ENCODE peak calls at places on chromosomes 16 and 17, in eight cellular contexts. D is tibial nerve, Z is NB4, X is breast epithelium, N is esophagus squamous epithelium, J is thyroid gland, A is testis, C is GM12892. T is an unnamed sample.

GRCh38 chr16:46911650-46912049 is 27.5 kb downstream of the GPT2 start:
- DNase-seq in D (no peak), Z (no peak), X (no peak), N (no peak), J (no peak), A (no peak), C (no peak), T (no peak)

GRCh38 chr16:66189951-66190350 is 176.5 kb upstream of the CDH5 start:
- DNase-seq in D (no peak), Z (no peak), X (no peak), N (no peak), J (no peak), A (no peak), C (no peak), T (peak)

GRCh38 chr16:62036101-62036806 is at the start of gene CDH8:
- DNase-seq in D (no peak), Z (no peak), X (no peak), N (no peak), J (no peak), A (peak), C (no peak), T (no peak)

GRCh38 chr16:53905028-53905427 is 201.1 kb downstream of the FTO start:
- DNase-seq in D (no peak), Z (no peak), X (no peak), N (no peak), J (no peak), A (no peak), C (no peak), T (no peak)

GRCh38 chr17:55161935-55162555 is 102.7 kb upstream of the HLF start:
- DNase-seq in D (no peak), Z (no peak), X (no peak), N (no peak), J (no peak), A (no peak), C (no peak), T (peak)

GRCh38 chr16:17213025-17213424 is 257.7 kb downstream of the XYLT1 start:
- DNase-seq in D (no peak), Z (no peak), X (no peak), N (no peak), J (no peak), A (no peak), C (no peak), T (no peak)

GRCh38 chr16:2428051-2428786 is 1.0 kb upstream of the CCNF start:
- DNase-seq in D (peak), Z (peak), X (no peak), N (no peak), J (peak), A (peak), C (no peak), T (no peak)

GRCh38 chr16:50954469-50954868 is 196.6 kb downstream of the SALL1 start:
- DNase-seq in D (no peak), Z (no peak), X (no peak), N (no peak), J (no peak), A (no peak), C (no peak), T (no peak)

GRCh38 chr17:34725740-34726139 is 146.4 kb downstream of the TMEM132E start:
- DNase-seq in D (no peak), Z (peak), X (no peak), N (no peak), J (no peak), A (no peak), C (no peak), T (no peak)
- TF ChIP-seq POLR2A in D (no peak), Z (no peak), X (no peak), N (no peak), J (no peak), A (no peak), C (no peak), T (no peak)

DNA sequence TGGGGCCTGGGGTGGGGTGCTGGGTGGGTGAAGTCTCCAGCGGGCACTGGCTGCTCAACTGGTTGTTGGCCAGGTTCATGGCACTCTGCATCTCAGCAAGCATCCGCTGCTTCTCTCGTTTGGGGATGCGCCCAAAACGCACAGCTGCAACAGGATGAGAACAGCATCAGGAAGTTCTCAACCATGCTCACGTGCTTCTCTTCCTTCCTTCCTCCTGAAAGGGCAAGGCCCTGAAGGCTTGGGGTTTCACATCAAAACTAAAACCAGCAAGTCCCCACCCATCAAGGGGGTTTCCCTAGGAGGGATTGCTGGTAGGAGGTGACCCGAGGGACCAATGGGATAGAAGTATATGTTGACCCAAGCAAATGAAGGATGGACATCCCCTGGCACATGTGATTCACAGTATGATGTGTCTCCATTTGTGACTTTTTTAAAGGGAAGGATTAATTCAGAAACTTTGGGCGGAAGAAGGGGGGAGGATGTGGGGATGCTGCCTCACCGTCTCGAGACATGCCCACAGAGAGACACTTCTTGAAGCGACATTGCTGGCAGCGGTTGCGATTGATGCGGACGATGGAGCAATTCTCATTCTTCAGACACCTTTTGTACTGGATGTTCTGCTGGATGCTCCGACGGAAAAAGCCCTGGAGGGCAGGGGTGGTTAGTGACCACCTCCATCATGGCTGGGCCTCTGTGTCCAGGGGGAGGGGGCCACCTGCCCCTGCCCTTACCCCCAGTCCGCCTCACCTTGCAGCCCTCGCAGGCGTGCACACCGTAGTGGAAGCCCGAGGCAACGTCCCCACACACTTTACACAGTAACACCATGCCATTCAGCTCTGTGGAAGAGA is 4.2 kb downstream of the NR1D1 start:
- DNase-seq in D (peak), Z (no peak), X (no peak), N (peak), J (peak), A (no peak), C (peak), T (peak)
- TF ChIP-seq POLR2A in D (no peak), Z (no peak), X (no peak), N (peak), J (peak), A (no peak), C (peak), T (no peak)

GRCh38 chr16:647173-647902 is 1.8 kb upstream of the WDR90 start:
- DNase-seq in D (no peak), Z (no peak), X (no peak), N (no peak), J (peak), A (no peak), C (no peak), T (no peak)
- TF ChIP-seq POLR2A in D (no peak), Z (no peak), X (no peak), N (no peak), J (no peak), A (no peak), C (no peak), T (no peak)

GRCh38 chr17:15651583-15652110 is 32.1 kb upstream of the FBXW10B start:
- DNase-seq in D (peak), Z (peak), X (peak), N (peak), J (peak), A (peak), C (no peak), T (peak)
- TF ChIP-seq POLR2A in D (peak), Z (peak), X (no peak), N (peak), J (peak), A (no peak), C (no peak), T (peak)

GRCh38 chr17:80183581-80184422 is 14.0 kb downstream of the CARD14 start:
- DNase-seq in D (no peak), Z (no peak), X (no peak), N (no peak), J (no peak), A (no peak), C (no peak), T (no peak)
- TF ChIP-seq POLR2A in D (no peak), Z (no peak), X (no peak), N (no peak), J (no peak), A (no peak), C (no peak), T (no peak)

DNA sequence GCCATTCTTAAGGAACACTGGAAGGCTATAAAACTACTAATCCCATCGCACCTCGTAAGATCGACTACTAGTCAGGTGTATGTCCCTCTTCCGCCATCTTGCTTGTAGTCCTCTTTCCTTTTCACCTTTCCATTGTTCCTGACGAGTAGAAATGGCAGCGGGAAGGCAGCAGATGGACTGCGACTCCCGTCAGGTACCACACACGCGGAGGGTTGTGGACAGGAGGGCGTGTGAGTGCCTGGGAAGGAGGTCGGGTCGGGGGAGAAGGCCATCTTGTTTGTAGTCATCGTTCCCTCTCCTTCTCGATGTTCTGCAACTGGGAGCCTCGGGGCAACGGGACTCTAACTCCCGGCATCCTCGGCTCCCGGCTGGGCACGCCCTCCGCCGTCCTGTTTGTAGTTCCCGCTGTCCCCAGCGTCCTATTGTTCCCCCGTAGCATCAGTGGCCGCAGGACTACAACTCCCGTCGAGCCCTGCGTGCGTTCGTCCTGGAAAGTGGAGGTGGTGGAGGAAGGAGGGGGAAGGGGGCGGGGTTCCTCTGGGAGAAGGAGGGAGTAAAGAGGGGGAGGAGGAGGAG is 324 bp upstream of the FBXL19 start:
- DNase-seq in D (peak), Z (peak), X (peak), N (peak), J (peak), A (peak), C (peak), T (peak)
- TF ChIP-seq POLR2A in D (peak), Z (peak), X (peak), N (no peak), J (peak), A (no peak), C (peak), T (peak)

DNA sequence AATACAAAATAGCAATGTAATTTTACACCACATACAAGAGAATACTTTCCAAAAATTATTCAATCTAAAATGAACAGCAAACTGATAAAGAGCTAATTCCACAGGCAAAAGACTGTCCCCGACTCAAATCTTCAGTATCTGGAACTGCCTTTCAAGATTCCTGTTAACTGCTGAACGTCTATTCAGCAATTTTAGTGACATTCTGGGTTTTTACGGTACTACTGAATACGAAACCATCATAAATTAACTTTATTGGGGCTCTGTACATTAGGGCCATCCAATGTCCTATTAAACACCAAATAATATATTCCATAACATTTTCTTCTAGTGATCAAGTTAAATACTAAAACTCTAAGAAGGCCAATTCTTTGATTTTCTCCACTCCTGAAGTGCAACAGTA is 1.6 kb downstream of the FBXL20 start:
- DNase-seq in D (no peak), Z (no peak), X (no peak), N (no peak), J (no peak), A (no peak), C (no peak), T (no peak)
- TF ChIP-seq POLR2A in D (no peak), Z (no peak), X (no peak), N (no peak), J (no peak), A (no peak), C (no peak), T (no peak)

DNA sequence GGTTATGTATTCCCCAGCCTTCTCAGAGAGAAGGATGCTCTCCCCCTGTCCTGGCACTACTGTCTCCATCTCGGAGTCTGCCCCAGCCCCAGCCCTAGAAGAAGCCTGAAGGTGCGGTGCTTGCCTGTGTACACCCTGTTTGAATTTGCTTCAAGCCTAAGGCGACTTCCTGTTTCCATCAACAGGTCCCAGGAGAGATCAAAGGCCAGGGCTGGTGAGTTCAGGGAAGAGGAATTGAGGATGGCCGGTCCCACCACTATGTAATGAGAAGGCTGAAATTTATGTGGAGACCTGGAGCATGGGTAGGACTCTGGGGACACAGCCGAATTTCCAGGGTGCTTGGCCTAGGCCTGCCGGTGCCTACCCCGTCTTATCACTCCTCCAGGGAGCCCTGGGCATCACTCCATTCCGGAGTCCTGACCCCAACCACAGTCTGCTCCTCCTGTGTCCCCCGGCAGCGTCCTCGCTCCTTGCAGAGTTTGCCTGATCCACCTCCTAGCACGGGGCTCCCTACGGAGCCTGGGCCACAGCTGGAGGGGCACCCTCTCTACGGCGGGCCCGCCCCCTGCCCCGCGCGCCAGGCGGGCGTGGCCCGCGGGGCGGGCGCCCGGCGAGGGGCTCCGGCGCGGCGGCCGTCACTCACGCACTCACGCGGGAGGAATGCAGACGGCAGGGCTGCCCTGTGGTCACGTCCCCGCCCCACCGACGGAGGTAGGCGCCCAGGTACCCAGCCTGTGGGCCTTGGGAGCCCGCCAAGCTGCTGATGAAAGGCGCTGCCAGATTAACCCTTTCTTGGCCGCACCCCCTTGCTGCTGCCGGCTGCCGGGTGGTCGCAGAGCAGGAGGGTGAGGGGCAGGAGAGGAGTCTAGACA is 53.8 kb upstream of the TAC4 start:
- DNase-seq in D (no peak), Z (peak), X (no peak), N (no peak), J (peak), A (no peak), C (no peak), T (no peak)
- TF ChIP-seq POLR2A in D (no peak), Z (no peak), X (no peak), N (no peak), J (no peak), A (no peak), C (no peak), T (no peak)